ENCODE peak calls at places on chromosomes 4 and X, in eight cellular contexts. C, G, Q, O, T, D, V and X are unnamed samples.

GRCh38 chr4:88054909-88055308 is 47.5 kb downstream of the PKD2 start:
- DNase-seq in T (peak), D (no peak), G (no peak), C (peak), Q (no peak), O (no peak), V (peak), X (peak)

GRCh38 chr4:1010522-1011021 is 854 bp upstream of the FGFRL1 start:
- DNase-seq in C (peak), T (peak), Q (no peak), V (peak), O (no peak), G (no peak), D (no peak), X (no peak)

GRCh38 chr4:184503869-184504300 is 29.5 kb upstream of the IRF2 start:
- DNase-seq in V (no peak), T (no peak), Q (no peak), G (peak), D (no peak), C (no peak), O (no peak), X (no peak)

GRCh38 chr4:39230462-39230861 is 48.1 kb downstream of the WDR19 start:
- DNase-seq in O (no peak), V (no peak), D (no peak), Q (no peak), C (no peak), G (no peak), T (no peak), X (no peak)

GRCh38 chr4:5678977-5679376 is 29.4 kb downstream of the EVC2 start:
- DNase-seq in D (no peak), T (no peak), G (no peak), Q (no peak), C (peak), O (no peak), V (no peak), X (no peak)

GRCh38 chr4:153113061-153113837 is 91.0 kb upstream of the TRIM2 start:
- DNase-seq in G (no peak), O (no peak), Q (no peak), T (peak), C (no peak), V (peak), D (no peak), X (no peak)

GRCh38 chr4:48112017-48112667 is 21.9 kb downstream of the TXK start:
- DNase-seq in Q (no peak), O (no peak), T (no peak), V (no peak), G (no peak), C (no peak), D (no peak), X (no peak)

GRCh38 chr4:137312257-137312656 is 220.0 kb downstream of the PCDH18 start:
- DNase-seq in V (no peak), Q (no peak), C (peak), G (no peak), T (no peak), D (no peak), O (no peak), X (no peak)

GRCh38 chr4:20248155-20248558 is 3.5 kb upstream of the SLIT2 start:
- DNase-seq in T (peak), C (peak), Q (no peak), G (peak), D (no peak), O (no peak), V (peak), X (peak)

GRCh38 chrX:69029696-69030245 is 135.5 kb downstream of the PJA1 start:
- DNase-seq in O (no peak), C (no peak), V (no peak), D (no peak), T (no peak), Q (no peak), G (no peak), X (no peak)

GRCh38 chr4:82784615-82785247 is 13.9 kb downstream of the SCD5 start:
- DNase-seq in D (no peak), T (no peak), V (no peak), O (no peak), G (no peak), Q (no peak), C (peak), X (no peak)

GRCh38 chrX:74537011-74537390 is 77.4 kb downstream of the RLIM start:
- DNase-seq in Q (no peak), T (peak), O (no peak), V (no peak), D (no peak), C (no peak), G (no peak), X (no peak)

GRCh38 chr4:99887837-99888236 is 6.4 kb downstream of the LAMTOR3 start:
- DNase-seq in T (no peak), C (no peak), O (no peak), V (no peak), Q (no peak), G (no peak), D (no peak), X (no peak)

GRCh38 chrX:154366666-154367055 is 7.8 kb downstream of the FLNA start:
- DNase-seq in D (no peak), V (no peak), T (no peak), O (peak), Q (no peak), G (no peak), C (no peak), X (peak)

GRCh38 chr4:128596844-128597243 is 212.7 kb upstream of the JADE1 start:
- DNase-seq in D (no peak), O (no peak), V (no peak), C (no peak), T (no peak), G (no peak), Q (no peak), X (no peak)

GRCh38 chr4:74675673-74676279 is 118.5 kb downstream of the BTC start:
- DNase-seq in D (no peak), O (no peak), V (peak), Q (no peak), G (peak), T (peak), C (peak), X (no peak)

GRCh38 chrX:22165732-22166457 is 106.8 kb upstream of the CBLL2 start:
- DNase-seq in O (no peak), G (no peak), T (no peak), D (no peak), V (peak), C (peak), Q (no peak), X (no peak)

GRCh38 chr4:181822005-181822375 is 421.2 kb upstream of the TENM3 start:
- DNase-seq in G (no peak), D (no peak), V (no peak), C (no peak), Q (no peak), T (peak), O (no peak), X (no peak)

GRCh38 chr4:93810340-93810992 is 18.1 kb upstream of the ATOH1 start:
- DNase-seq in O (no peak), V (no peak), T (no peak), D (no peak), C (peak), G (no peak), Q (no peak), X (no peak)

GRCh38 chr4:110270492-110271197 is 72.2 kb upstream of the ELOVL6 start:
- DNase-seq in D (no peak), G (no peak), O (no peak), Q (no peak), C (peak), V (peak), T (no peak), X (no peak)

GRCh38 chr4:183960021-183960420 is 54.9 kb downstream of the STOX2 start:
- DNase-seq in T (no peak), C (peak), G (peak), O (peak), V (peak), Q (no peak), D (no peak), X (peak)

GRCh38 chr4:83132065-83132464 is 17.5 kb upstream of the PLAC8 start:
- DNase-seq in C (no peak), V (no peak), D (no peak), G (no peak), T (no peak), Q (no peak), O (no peak), X (no peak)

GRCh38 chrX:111124418-111124817 is 28.4 kb downstream of the PAK3 start:
- DNase-seq in C (no peak), D (no peak), G (no peak), T (no peak), Q (no peak), V (no peak), O (no peak), X (no peak)

GRCh38 chr4:2072971-2073807 is 14.1 kb downstream of the NAT8L start:
- DNase-seq in T (no peak), V (no peak), C (no peak), O (no peak), D (peak), G (no peak), Q (no peak), X (no peak)

GRCh38 chr4:55609393-55609821 is 17.4 kb upstream of the PDCL2 start:
- DNase-seq in O (no peak), G (no peak), C (peak), V (peak), D (no peak), Q (no peak), T (no peak), X (no peak)

GRCh38 chrX:74389016-74389415 is 32.3 kb upstream of the SLC16A2 start:
- DNase-seq in V (no peak), C (no peak), Q (no peak), O (no peak), T (no peak), G (no peak), D (no peak), X (no peak)

GRCh38 chr4:88725986-88726385 is 28.4 kb upstream of the NAP1L5 start:
- DNase-seq in O (no peak), G (no peak), C (no peak), V (no peak), D (no peak), Q (no peak), T (no peak), X (no peak)

GRCh38 chr4:83125738-83126141 is 11.2 kb upstream of the PLAC8 start:
- DNase-seq in C (no peak), O (no peak), Q (no peak), G (no peak), V (no peak), T (no peak), D (no peak), X (no peak)

GRCh38 chr4:82801910-82802521 is 3.4 kb upstream of the SCD5 start:
- DNase-seq in T (no peak), V (peak), C (peak), Q (no peak), G (no peak), D (no peak), O (no peak), X (no peak)

GRCh38 chr4:72494156-72494555 is 74.9 kb downstream of the ADAMTS3 start:
- DNase-seq in G (no peak), D (no peak), O (no peak), T (no peak), Q (no peak), C (no peak), V (no peak), X (no peak)

GRCh38 chr4:44493924-44494323 is 45.3 kb upstream of the KCTD8 start:
- DNase-seq in Q (no peak), V (no peak), T (peak), O (no peak), D (no peak), C (peak), G (no peak), X (peak)